ENCODE peak calls at places on chromosomes 4 and X, in five cellular contexts. J is Panc1, K is retinal pigment epithelial cell, V is thoracic aorta, N is tibial artery. O is an unnamed sample.

GRCh38 chr4:14184767-14185166 is 557.2 kb upstream of the BOD1L1 start:
- DNase-seq in J (no peak), K (no peak), V (no peak), N (no peak), O (no peak)

GRCh38 chr4:8725071-8725841 is 132.7 kb downstream of the CPZ start:
- DNase-seq in J (no peak), K (no peak), V (no peak), N (peak), O (no peak)

GRCh38 chrX:110397904-110398303 is 39.3 kb downstream of the RTL9 start:
- DNase-seq in J (no peak), K (no peak), V (no peak), N (no peak), O (no peak)

GRCh38 chrX:123736333-123736921 is 3.6 kb upstream of the THOC2 start:
- DNase-seq in J (no peak), K (no peak), V (no peak), N (no peak), O (no peak)

GRCh38 chrX:2694868-2695267 is 3.8 kb downstream of the CD99 start:
- DNase-seq in J (no peak), K (no peak), V (no peak), N (no peak), O (no peak)

GRCh38 chr4:86653237-86653865 is 59.2 kb downstream of the PTPN13 start:
- DNase-seq in J (no peak), K (no peak), V (no peak), N (no peak), O (no peak)

GRCh38 chr4:45078201-45078600 is 351.8 kb upstream of the GNPDA2 start:
- DNase-seq in J (no peak), K (peak), V (no peak), N (no peak), O (no peak)

GRCh38 chr4:146029147-146029546 is 90.5 kb upstream of the ZNF827 start:
- DNase-seq in J (no peak), K (no peak), V (no peak), N (no peak), O (no peak)

GRCh38 chr4:152937535-152938236 is 1.6 kb downstream of the FHDC1 start:
- DNase-seq in J (no peak), K (no peak), V (no peak), N (no peak), O (no peak)

GRCh38 chrX:129925305-129926092 is 19.5 kb downstream of the UTP14A start:
- DNase-seq in J (peak), K (no peak), V (no peak), N (peak), O (no peak)

GRCh38 chr4:159075531-159075932 is 27.3 kb upstream of the RAPGEF2 start:
- DNase-seq in J (no peak), K (no peak), V (no peak), N (no peak), O (no peak)

GRCh38 chr4:152357206-152357605 is 178.7 kb downstream of the FBXW7 start:
- DNase-seq in J (no peak), K (no peak), V (no peak), N (peak), O (no peak)

GRCh38 chrX:53266914-53267313 is 14.5 kb downstream of the IQSEC2 start:
- DNase-seq in J (no peak), K (no peak), V (no peak), N (no peak), O (no peak)

GRCh38 chr4:20248155-20248558 is 3.5 kb upstream of the SLIT2 start:
- DNase-seq in J (no peak), K (no peak), V (no peak), N (no peak), O (no peak)

GRCh38 chr4:76307670-76308014 is 1.1 kb downstream of the STBD1 start:
- DNase-seq in J (no peak), K (no peak), V (no peak), N (peak), O (no peak)

GRCh38 chr4:55854132-55854531 is 684 bp downstream of the EXOC1 start:
- DNase-seq in J (no peak), K (no peak), V (no peak), N (no peak), O (no peak)

GRCh38 chr4:152935661-152936445 is at the start of gene FHDC1:
- DNase-seq in J (no peak), K (no peak), V (no peak), N (no peak), O (no peak)

GRCh38 chr4:38145741-38146140 is 185.5 kb downstream of the PTTG2 start:
- DNase-seq in J (no peak), K (no peak), V (no peak), N (no peak), O (no peak)

GRCh38 chr4:35541888-35542213 is 702.5 kb downstream of the ARAP2 start:
- DNase-seq in J (no peak), K (no peak), V (no peak), N (no peak), O (no peak)

GRCh38 chr4:1305781-1306455 is 16.2 kb downstream of the MAEA start:
- DNase-seq in J (no peak), K (no peak), V (no peak), N (no peak), O (no peak)

GRCh38 chr4:121951570-121952110 is at the start of gene TRPC3:
- DNase-seq in J (no peak), K (no peak), V (no peak), N (no peak), O (no peak)

GRCh38 chr4:183074288-183074990 is 24.6 kb upstream of the WWC2 start:
- DNase-seq in J (no peak), K (peak), V (no peak), N (no peak), O (peak)

GRCh38 chr4:76802546-76803021 is 95.4 kb downstream of the SOWAHB start:
- DNase-seq in J (no peak), K (no peak), V (no peak), N (no peak), O (no peak)

GRCh38 chr4:155705664-155706063 is 39.0 kb downstream of the GUCY1A1 start:
- DNase-seq in J (no peak), K (peak), V (no peak), N (no peak), O (peak)

GRCh38 chr4:2280531-2281300 is 18.8 kb upstream of the MXD4 start:
- DNase-seq in J (no peak), K (no peak), V (no peak), N (no peak), O (no peak)

GRCh38 chr4:53962516-53963225 is 101.7 kb downstream of the CHIC2 start:
- DNase-seq in J (no peak), K (no peak), V (no peak), N (no peak), O (no peak)

GRCh38 chr4:25110653-25111329 is 49.5 kb downstream of the SEPSECS start:
- DNase-seq in J (no peak), K (no peak), V (no peak), N (no peak), O (no peak)

GRCh38 chr4:158523990-158524545 is 2.4 kb downstream of the RXFP1 start:
- DNase-seq in J (no peak), K (peak), V (no peak), N (no peak), O (peak)

GRCh38 chr4:119525771-119526712 is 102.6 kb downstream of the PDE5A start:
- DNase-seq in J (no peak), K (no peak), V (no peak), N (no peak), O (no peak)

GRCh38 chrX:14030248-14030592 is 528 bp upstream of the GEMIN8 start:
- DNase-seq in J (no peak), K (no peak), V (no peak), N (no peak), O (no peak)

GRCh38 chr4:182062458-182062857 is 180.7 kb upstream of the TENM3 start:
- DNase-seq in J (no peak), K (no peak), V (no peak), N (no peak), O (no peak)

GRCh38 chr4:8745036-8745827 is 126.4 kb downstream of the HMX1 start:
- DNase-seq in J (no peak), K (no peak), V (no peak), N (no peak), O (no peak)

GRCh38 chr4:103424853-103425252 is 226.7 kb upstream of the CENPE start:
- DNase-seq in J (no peak), K (no peak), V (no peak), N (no peak), O (no peak)

GRCh38 chrX:129497146-129497805 is 26.0 kb downstream of the SMARCA1 start:
- DNase-seq in J (no peak), K (no peak), V (no peak), N (no peak), O (no peak)

GRCh38 chr4:13657016-13657415 is 29.5 kb upstream of the BOD1L1 start:
- DNase-seq in J (no peak), K (no peak), V (no peak), N (no peak), O (no peak)

GRCh38 chrX:9464435-9465371 is at the start of gene TBL1X:
- DNase-seq in J (no peak), K (no peak), V (no peak), N (peak), O (no peak)

GRCh38 chr4:80619070-80619674 is 283.6 kb downstream of the CFAP299 start:
- DNase-seq in J (no peak), K (no peak), V (no peak), N (no peak), O (no peak)
- TF ChIP-seq CTCF in J (no peak), K (peak), V (no peak), N (no peak), O (peak)

DNA sequence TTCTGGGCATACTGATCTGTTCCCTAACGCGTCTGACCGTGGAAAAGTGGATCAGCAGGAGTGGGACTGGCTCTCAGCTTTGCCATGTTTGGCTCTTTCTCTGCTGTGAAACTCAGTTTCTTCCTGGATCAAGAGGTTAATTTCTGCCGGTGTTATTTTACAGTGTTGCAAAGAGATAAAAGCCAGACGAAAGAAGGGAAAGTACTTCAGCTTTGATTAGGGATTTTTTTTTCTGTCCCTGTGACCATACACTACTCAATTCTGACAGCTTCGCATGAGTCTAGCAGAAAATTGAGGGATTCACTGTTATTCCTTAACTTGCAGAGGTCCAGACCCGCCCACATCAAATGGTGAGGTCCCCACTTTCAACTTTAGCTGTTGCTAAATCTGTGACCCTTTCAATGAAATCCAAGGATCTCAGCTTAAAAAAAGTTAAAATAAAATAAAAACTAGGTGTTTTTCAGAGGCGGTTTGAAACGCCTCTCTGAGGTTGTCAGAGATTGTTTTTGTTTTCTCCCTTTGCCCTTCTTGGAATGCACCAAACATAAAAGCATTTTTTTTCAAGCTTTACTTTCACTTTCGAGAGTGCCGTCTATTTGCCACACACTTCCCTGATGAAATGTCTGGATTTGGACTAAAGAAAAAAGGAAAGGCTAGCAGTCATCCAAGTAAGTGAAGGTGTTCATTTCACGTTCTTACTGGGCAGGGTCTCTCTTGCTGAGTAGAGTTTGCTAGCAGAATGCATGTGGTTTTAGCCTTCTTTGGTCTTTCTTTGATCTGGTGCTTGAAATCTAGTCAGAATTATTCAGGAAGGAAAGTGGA is at the start of gene TLR3:
- DNase-seq in J (no peak), K (no peak), V (no peak), N (no peak), O (no peak)
- H3K4me3 ChIP-seq in J (peak), K (peak), V (peak), N (peak), O (peak)

GRCh38 chr4:33649015-33649414 is 2595.3 kb downstream of the ARAP2 start:
- DNase-seq in J (no peak), K (no peak), V (no peak), N (no peak), O (no peak)
- TF ChIP-seq CTCF in J (peak), K (peak), V (no peak), N (no peak), O (peak)

GRCh38 chr4:79623125-79623905 is 215.3 kb upstream of the GK2 start:
- DNase-seq in J (no peak), K (no peak), V (no peak), N (peak), O (no peak)
- H3K4me3 ChIP-seq in J (no peak), K (no peak), V (peak), N (peak), O (no peak)

GRCh38 chr4:111946789-111947188 is 198.5 kb upstream of the FAM241A start:
- DNase-seq in J (no peak), K (no peak), V (no peak), N (no peak), O (no peak)

GRCh38 chr4:111945014-111945413 is 200.2 kb upstream of the FAM241A start:
- DNase-seq in J (no peak), K (no peak), V (no peak), N (no peak), O (no peak)

GRCh38 chr4:111941957-111942356 is 203.3 kb upstream of the FAM241A start:
- DNase-seq in J (no peak), K (no peak), V (no peak), N (no peak), O (no peak)

DNA sequence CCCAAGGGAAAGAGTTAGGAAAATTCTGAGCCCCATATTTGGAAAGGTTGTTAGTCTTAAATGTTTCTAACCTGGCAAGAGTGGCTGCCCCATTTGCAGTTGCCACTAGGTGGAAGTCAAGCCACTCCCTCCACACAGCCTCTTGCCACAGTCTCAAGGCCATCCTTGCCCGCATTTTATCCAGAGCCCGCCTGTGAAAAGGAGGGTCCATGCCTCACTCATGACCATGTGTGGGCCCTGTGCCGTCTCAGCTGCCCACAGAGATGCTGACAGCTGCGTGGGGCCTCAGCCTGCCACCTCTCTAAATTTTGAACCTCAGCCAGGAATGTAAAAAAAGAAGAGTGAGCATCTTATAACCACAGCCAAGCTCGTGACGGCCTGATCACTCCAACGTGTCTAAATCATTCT is 201.5 kb upstream of the FAM241A start:
- DNase-seq in J (no peak), K (no peak), V (no peak), N (no peak), O (no peak)
- TF ChIP-seq CTCF in J (peak), K (peak), V (no peak), N (no peak), O (peak)

DNA sequence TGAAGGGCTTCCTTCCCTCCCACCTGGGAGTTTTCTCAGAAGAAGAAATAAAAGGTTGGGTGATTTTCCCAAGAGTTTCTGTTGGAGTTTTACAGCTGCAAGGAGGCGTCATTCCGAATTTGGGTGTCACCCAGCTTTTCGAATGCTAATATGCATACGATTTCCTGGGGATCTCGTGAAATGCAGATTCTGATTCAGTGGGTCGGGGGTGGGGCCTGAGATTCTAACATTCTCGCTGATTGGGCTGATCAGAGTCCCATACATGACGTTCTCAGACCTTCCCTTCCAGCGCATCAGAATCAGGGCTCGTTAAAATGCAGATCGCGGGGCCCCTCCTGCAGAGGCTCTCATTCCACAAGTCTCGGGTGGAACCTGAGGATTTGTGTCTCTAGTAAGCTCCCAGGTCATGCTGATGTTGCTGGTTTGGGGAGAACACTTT is 125.8 kb upstream of the STX18 start:
- DNase-seq in J (no peak), K (no peak), V (no peak), N (no peak), O (no peak)
- H3K4me3 ChIP-seq in J (no peak), K (no peak), V (no peak), N (no peak), O (no peak)

GRCh38 chr4:127643791-127644190 is 11.0 kb downstream of the INTU start:
- DNase-seq in J (no peak), K (no peak), V (no peak), N (no peak), O (no peak)
- TF ChIP-seq CTCF in J (no peak), K (no peak), V (no peak), N (no peak), O (no peak)

GRCh38 chr4:97653701-97654100 is 489.6 kb downstream of the STPG2 start:
- DNase-seq in J (no peak), K (no peak), V (no peak), N (no peak), O (no peak)

GRCh38 chr4:97662133-97662532 is 481.1 kb downstream of the STPG2 start:
- DNase-seq in J (no peak), K (no peak), V (no peak), N (no peak), O (no peak)

DNA sequence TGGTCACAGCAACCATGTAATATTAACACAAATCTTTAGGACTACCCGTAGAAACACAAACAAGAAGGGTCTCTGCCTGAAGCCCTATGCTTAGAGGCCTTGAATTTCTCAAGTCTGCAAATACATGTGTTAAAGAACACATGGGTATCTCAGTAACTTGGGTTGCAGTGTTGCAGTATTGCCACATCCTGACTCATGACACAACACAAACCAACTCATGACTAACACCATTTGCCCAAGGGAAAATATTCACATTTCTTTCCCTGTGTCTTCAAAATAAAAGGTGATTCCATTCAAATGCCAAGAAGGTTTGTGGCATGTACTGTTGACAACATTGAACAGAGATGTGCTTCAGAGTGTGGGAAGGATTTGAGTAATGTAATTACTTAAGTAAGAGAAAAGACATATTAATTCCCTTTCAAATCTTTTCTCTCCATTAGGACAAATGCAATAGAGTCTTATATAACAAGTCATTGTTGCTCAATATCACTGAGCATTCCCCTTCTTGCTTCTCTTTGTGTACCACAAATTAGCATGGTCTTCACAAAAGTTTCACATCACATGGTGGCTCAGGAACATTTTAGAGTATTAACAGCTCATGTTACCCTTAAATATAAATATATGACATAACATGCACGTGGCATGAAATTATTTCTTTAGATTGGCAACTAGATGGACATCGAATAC is 487.1 kb downstream of the STPG2 start:
- DNase-seq in J (no peak), K (peak), V (no peak), N (peak), O (peak)
- H3K4me3 ChIP-seq in J (no peak), K (no peak), V (no peak), N (no peak), O (no peak)

O was measured in epithelial cell of proximal tubule.